ENCODE peak calls at places on chromosomes 2 and 18, in eight cellular contexts. K is adrenal gland, S is gastrocnemius medialis, I is stomach, V is HCT116, Q is A549, H is K562, M is suprapubic skin. G is an unnamed sample. For H3K9me3, the result is how much of the 10 kb centered on the place peaks cover.

GRCh38 chr2:10161961-10162441 is 39.5 kb downstream of the RRM2 start:
- DNase-seq in K (no peak), S (no peak), I (no peak), V (no peak), Q (no peak), H (no peak), M (no peak), G (no peak)

GRCh38 chr2:14815201-14815600 is 182.7 kb downstream of the LRATD1 start:
- DNase-seq in K (no peak), S (no peak), I (no peak), V (no peak), Q (no peak), H (no peak), M (no peak), G (no peak)

GRCh38 chr2:231017250-231017636 is 20.1 kb upstream of the C2orf72 start:
- DNase-seq in K (no peak), S (no peak), I (no peak), V (no peak), Q (no peak), H (no peak), M (no peak), G (no peak)

GRCh38 chr2:174688079-174688478 is 76.2 kb downstream of the CHRNA1 start:
- DNase-seq in K (no peak), S (no peak), I (no peak), V (peak), Q (no peak), H (no peak), M (no peak), G (no peak)

GRCh38 chr2:142415461-142415860 is 284.6 kb upstream of the LRP1B start:
- DNase-seq in K (no peak), S (no peak), I (no peak), V (no peak), Q (no peak), H (no peak), M (no peak), G (no peak)

GRCh38 chr18:34710430-34711386 is 610 bp downstream of the DTNA start:
- DNase-seq in K (no peak), S (peak), I (no peak), V (no peak), Q (no peak), H (no peak), M (no peak), G (no peak)

GRCh38 chr2:182642328-182642727 is 73.7 kb upstream of the DNAJC10 start:
- DNase-seq in K (peak), S (no peak), I (peak), V (peak), Q (peak), H (peak), M (no peak), G (no peak)

GRCh38 chr2:51681854-51682253 is 649.9 kb upstream of the NRXN1 start:
- DNase-seq in K (no peak), S (no peak), I (no peak), V (no peak), Q (no peak), H (no peak), M (no peak), G (no peak)

GRCh38 chr2:44957656-44958327 is 16.3 kb downstream of the SIX3 start:
- DNase-seq in K (no peak), S (no peak), I (no peak), V (no peak), Q (no peak), H (no peak), M (no peak), G (no peak)

GRCh38 chr2:17373736-17374135 is 144.5 kb downstream of the RAD51AP2 start:
- DNase-seq in K (no peak), S (no peak), I (no peak), V (no peak), Q (no peak), H (no peak), M (no peak), G (no peak)

GRCh38 chr18:48902023-48902855 is 48.5 kb downstream of the SMAD7 start:
- DNase-seq in K (peak), S (no peak), I (peak), V (peak), Q (peak), H (peak), M (no peak), G (peak)

GRCh38 chr2:65754219-65754618 is 321.8 kb upstream of the SPRED2 start:
- DNase-seq in K (peak), S (no peak), I (no peak), V (no peak), Q (no peak), H (no peak), M (no peak), G (no peak)

GRCh38 chr2:231384970-231385369 is 10.5 kb upstream of the B3GNT7 start:
- DNase-seq in K (no peak), S (no peak), I (no peak), V (no peak), Q (no peak), H (no peak), M (no peak), G (no peak)

GRCh38 chr2:178783889-178784288 is 23.3 kb downstream of the TTN start:
- DNase-seq in K (no peak), S (no peak), I (no peak), V (no peak), Q (no peak), H (no peak), M (no peak), G (no peak)

GRCh38 chr18:55280515-55280914 is 307.5 kb downstream of the TCF4 start:
- DNase-seq in K (no peak), S (no peak), I (no peak), V (no peak), Q (no peak), H (no peak), M (no peak), G (no peak)

GRCh38 chr2:17327649-17328048 is 190.6 kb downstream of the RAD51AP2 start:
- DNase-seq in K (no peak), S (no peak), I (no peak), V (no peak), Q (no peak), H (no peak), M (no peak), G (no peak)

GRCh38 chr18:9135912-9136314 is 668 bp upstream of the ANKRD12 start:
- DNase-seq in K (no peak), S (peak), I (no peak), V (peak), Q (peak), H (peak), M (no peak), G (peak)

GRCh38 chr2:173359231-173359630 is 4.6 kb downstream of the CDCA7 start:
- DNase-seq in K (no peak), S (no peak), I (no peak), V (no peak), Q (no peak), H (no peak), M (no peak), G (no peak)

GRCh38 chr18:12001400-12001799 is 20.1 kb downstream of the IMPA2 start:
- DNase-seq in K (no peak), S (no peak), I (peak), V (no peak), Q (no peak), H (no peak), M (no peak), G (no peak)

GRCh38 chr2:98572676-98573075 is 35.6 kb downstream of the COA5 start:
- DNase-seq in K (no peak), S (no peak), I (no peak), V (no peak), Q (no peak), H (no peak), M (peak), G (no peak)

GRCh38 chr2:236526459-236527197 is 43.0 kb upstream of the ACKR3 start:
- DNase-seq in K (no peak), S (no peak), I (no peak), V (no peak), Q (no peak), H (no peak), M (no peak), G (no peak)

GRCh38 chr2:165793161-165793778 is 777 bp downstream of the GALNT3 start:
- DNase-seq in K (no peak), S (no peak), I (peak), V (peak), Q (no peak), H (no peak), M (peak), G (peak)

GRCh38 chr18:79139206-79139605 is 70.0 kb downstream of the ATP9B start:
- DNase-seq in K (no peak), S (no peak), I (no peak), V (no peak), Q (no peak), H (no peak), M (no peak), G (no peak)

GRCh38 chr18:47485221-47485797 is 233.8 kb upstream of the SKOR2 start:
- DNase-seq in K (no peak), S (no peak), I (no peak), V (no peak), Q (no peak), H (no peak), M (no peak), G (no peak)

GRCh38 chr2:219002395-219003266 is 9.4 kb upstream of the CRYBA2 start:
- DNase-seq in K (no peak), S (no peak), I (peak), V (peak), Q (peak), H (peak), M (no peak), G (peak)

GRCh38 chr2:234587341-234588053 is 90.6 kb upstream of the ARL4C start:
- DNase-seq in K (no peak), S (no peak), I (no peak), V (no peak), Q (no peak), H (no peak), M (no peak), G (no peak)

GRCh38 chr2:179876266-179876665 is 14.9 kb upstream of the ZNF385B start:
- DNase-seq in K (no peak), S (no peak), I (no peak), V (no peak), Q (no peak), H (no peak), M (no peak), G (no peak)

GRCh38 chr2:69693472-69694450 is 48.2 kb upstream of the ANXA4 start:
- DNase-seq in K (no peak), S (no peak), I (no peak), V (no peak), Q (no peak), H (no peak), M (no peak), G (no peak)

GRCh38 chr18:36635414-36636096 is 193.2 kb downstream of the TPGS2 start:
- DNase-seq in K (no peak), S (no peak), I (no peak), V (no peak), Q (no peak), H (no peak), M (no peak), G (no peak)

GRCh38 chr2:8094571-8094970 is 587.3 kb upstream of the ID2 start:
- DNase-seq in K (no peak), S (no peak), I (no peak), V (no peak), Q (no peak), H (no peak), M (no peak), G (no peak)

GRCh38 chr2:8088810-8089209 is 593.0 kb upstream of the ID2 start:
- DNase-seq in K (no peak), S (no peak), I (no peak), V (no peak), Q (no peak), H (no peak), M (no peak), G (no peak)

GRCh38 chr2:8089596-8089995 is 592.3 kb upstream of the ID2 start:
- DNase-seq in K (peak), S (no peak), I (no peak), V (no peak), Q (no peak), H (no peak), M (no peak), G (no peak)

GRCh38 chr2:8087480-8087840 is 594.4 kb upstream of the ID2 start:
- DNase-seq in K (no peak), S (no peak), I (no peak), V (no peak), Q (no peak), H (no peak), M (no peak), G (no peak)

GRCh38 chr2:8090748-8091700 is 590.8 kb upstream of the ID2 start:
- DNase-seq in K (peak), S (peak), I (no peak), V (peak), Q (peak), H (peak), M (peak), G (peak)
- TF ChIP-seq POLR2A in K (peak), S (no peak), I (no peak), V (no peak), Q (no peak), H (no peak), M (no peak), G (no peak)

DNA sequence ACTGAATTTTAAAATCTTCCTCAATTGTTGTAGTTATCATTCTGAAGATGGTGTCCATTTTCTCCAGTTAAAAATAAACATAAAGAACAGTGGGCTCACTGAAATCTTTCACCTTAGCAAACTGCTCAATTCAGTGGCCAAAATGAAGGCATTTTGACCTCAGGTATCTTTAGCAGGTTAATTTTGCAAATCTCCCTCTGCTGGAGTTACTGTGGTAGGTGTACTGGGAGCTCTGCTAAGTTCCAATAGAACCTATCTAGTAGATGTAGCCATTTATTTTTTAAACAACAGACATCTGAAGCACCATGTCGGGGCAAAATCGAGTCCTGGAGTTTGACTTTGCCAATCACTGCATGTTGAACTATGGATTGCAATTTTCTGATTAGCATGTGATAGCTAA is 177.1 kb downstream of the IRS1 start:
- DNase-seq in K (no peak), S (no peak), I (no peak), V (no peak), Q (no peak), H (no peak), M (no peak), G (no peak)
- TF ChIP-seq CTCF in K (no peak), S (no peak), I (no peak), V (no peak), Q (no peak), H (no peak), M (no peak), G (no peak)

DNA sequence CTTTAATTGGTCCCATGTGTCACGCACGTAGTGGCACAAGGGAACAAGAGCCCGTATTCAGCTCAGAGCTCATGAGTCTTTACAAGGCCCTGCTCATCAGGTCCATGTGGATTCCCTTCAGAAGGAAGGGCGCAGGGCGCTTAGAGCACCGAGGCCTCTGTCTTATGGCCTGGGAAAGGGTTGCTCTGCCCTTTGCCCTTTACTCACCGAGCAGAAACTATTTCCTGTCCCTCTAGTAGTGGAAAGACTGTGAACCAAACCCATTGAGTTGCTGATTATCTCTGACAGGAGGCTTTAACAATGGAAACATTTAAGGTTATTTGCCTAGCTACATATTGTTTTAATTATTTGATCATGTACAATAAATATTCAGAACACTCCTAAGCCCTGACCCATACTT is 102.0 kb upstream of the ACAA2 start:
- DNase-seq in K (no peak), S (no peak), I (no peak), V (no peak), Q (no peak), H (no peak), M (no peak), G (no peak)
- H3K9me3 ChIP-seq in K (under half), S (under half), I (under half), V (under half), Q (under half), H (under half), M (under half), G (under half)

DNA sequence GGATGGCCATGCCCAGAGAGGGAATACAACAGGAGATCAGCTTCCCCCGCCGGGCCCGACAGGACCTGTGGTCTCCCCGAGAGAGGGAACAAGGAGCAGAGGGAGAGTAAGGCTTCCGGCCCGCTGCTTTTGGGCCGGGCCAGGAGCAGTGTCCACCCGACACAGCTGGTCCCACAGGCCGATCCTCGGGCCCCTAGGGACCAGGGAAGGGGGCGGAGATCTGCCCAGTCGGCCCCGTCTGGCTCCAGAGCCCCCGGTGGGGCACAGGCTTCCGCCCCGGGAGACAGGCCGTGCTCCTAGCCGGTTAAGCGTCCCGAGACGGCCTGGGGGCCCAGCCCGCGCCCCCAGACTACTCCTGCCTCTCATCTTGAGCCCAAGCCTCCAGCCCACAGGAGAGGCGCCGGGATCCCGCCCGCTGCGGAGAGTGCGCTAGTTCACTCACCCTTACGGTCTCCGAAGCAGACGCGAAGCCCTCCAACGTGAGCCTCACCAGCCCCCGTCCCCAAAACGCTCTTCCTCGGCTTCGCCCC is at the start of gene MCFD2:
- DNase-seq in K (peak), S (peak), I (peak), V (no peak), Q (peak), H (no peak), M (peak), G (peak)
- TF ChIP-seq POLR2A in K (no peak), S (peak), I (no peak), V (no peak), Q (no peak), H (no peak), M (no peak), G (no peak)

DNA sequence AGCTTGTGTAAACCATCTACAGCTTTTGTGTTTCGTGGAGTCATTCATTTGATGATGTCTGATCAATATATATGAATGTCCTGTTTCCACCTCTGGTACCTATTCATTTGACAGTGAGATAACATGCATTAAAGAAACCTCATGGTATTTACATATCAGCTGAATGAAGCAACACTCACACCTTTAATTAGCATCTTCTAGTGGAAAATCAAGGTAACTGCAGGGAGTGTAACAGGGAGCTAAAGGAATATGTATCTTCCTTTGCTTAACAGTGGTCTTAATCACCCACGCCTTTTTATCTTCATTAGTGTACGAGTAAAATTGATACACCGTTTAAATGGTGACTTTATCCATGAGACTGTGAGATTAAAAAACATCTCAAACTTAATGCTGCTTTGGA is 15.6 kb downstream of the SLC39A10 start:
- DNase-seq in K (no peak), S (no peak), I (no peak), V (no peak), Q (no peak), H (peak), M (no peak), G (no peak)
- TF ChIP-seq CTCF in K (no peak), S (no peak), I (no peak), V (peak), Q (no peak), H (no peak), M (no peak), G (no peak)

GRCh38 chr2:229129738-229130371 is 141.2 kb downstream of the PID1 start:
- DNase-seq in K (peak), S (no peak), I (no peak), V (no peak), Q (no peak), H (no peak), M (no peak), G (no peak)
- H3K9me3 ChIP-seq in K (under half), S (under half), I (under half), V (under half), Q (under half), H (under half), M (under half), G (under half)

DNA sequence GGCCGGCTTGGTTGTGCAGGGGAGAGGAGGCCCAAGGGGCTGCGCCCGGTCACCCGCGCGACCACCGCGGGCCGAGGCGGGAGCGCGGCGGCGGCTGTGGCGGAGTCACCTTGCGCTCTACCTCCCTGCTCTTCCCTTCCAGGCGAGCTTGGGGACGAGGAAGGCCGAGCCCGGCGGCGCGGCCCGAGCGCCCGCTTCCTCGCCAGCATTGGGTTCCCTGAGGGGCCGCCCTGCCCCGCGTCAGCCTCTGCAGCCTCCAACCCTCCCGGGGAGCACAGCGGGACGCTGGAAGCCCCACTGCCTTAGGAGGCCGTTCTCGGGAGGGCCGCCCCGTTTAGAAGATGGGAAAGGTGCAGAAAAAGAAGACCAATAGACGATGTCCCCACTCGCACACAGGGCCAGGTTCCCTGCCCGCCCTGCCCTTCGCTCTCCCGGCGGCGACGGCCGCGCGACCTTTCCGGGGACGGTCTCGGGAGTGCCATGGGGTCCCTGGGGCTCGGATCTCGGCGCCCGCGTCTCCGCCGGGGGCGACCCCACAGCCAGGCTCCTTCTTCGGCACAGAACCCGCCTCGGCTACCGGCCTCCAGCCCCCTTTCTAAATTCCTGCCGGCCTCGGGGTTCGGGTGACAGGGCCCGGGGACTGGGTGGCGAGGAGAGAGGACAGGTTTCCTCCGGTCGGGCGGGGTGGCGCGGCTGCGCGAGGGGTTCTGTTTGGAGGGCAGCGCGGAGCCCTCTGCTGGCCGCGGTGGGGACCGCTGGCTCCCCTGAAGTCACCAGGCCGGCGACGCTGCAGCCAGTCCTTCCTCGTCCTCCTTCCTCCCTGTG is 85.5 kb downstream of the HS6ST1 start:
- DNase-seq in K (peak), S (peak), I (peak), V (peak), Q (peak), H (peak), M (peak), G (peak)
- TF ChIP-seq POLR2A in K (peak), S (no peak), I (no peak), V (no peak), Q (peak), H (no peak), M (no peak), G (no peak)

GRCh38 chr2:150293771-150294170 is 193.7 kb downstream of the RND3 start:
- DNase-seq in K (no peak), S (no peak), I (no peak), V (no peak), Q (no peak), H (no peak), M (no peak), G (no peak)

GRCh38 chr2:150295544-150295943 is 191.9 kb downstream of the RND3 start:
- DNase-seq in K (no peak), S (no peak), I (no peak), V (no peak), Q (no peak), H (no peak), M (no peak), G (no peak)

GRCh38 chr2:150292192-150292591 is 195.3 kb downstream of the RND3 start:
- DNase-seq in K (no peak), S (no peak), I (no peak), V (no peak), Q (no peak), H (no peak), M (no peak), G (no peak)

GRCh38 chr2:150296795-150297546 is 190.5 kb downstream of the RND3 start:
- DNase-seq in K (no peak), S (no peak), I (no peak), V (no peak), Q (no peak), H (no peak), M (no peak), G (no peak)

GRCh38 chr2:150292807-150293206 is 194.7 kb downstream of the RND3 start:
- DNase-seq in K (no peak), S (no peak), I (no peak), V (no peak), Q (no peak), H (no peak), M (no peak), G (no peak)
- TF ChIP-seq CTCF in K (no peak), S (no peak), I (no peak), V (no peak), Q (no peak), H (no peak), M (no peak), G (no peak)

G was measured in breast epithelium.